ENCODE peak calls at places on chromosomes 6 and 20, in six cellular contexts. One of them, this sample, is unnamed.

GRCh38 chr6:21522773-21523490 is 70.6 kb upstream of the SOX4 start:
- DNase-seq in foreskin keratinocyte: no peak
- DNase-seq in dorsolateral prefrontal cortex: peak
- DNase-seq in left ventricle myocardium inferior: no peak
- DNase-seq in upper lobe of right lung: no peak
- DNase-seq in substantia nigra: no peak
- DNase-seq in this sample: peak

GRCh38 chr20:2398453-2398852 is 17.8 kb downstream of the TGM6 start:
- DNase-seq in foreskin keratinocyte: no peak
- DNase-seq in dorsolateral prefrontal cortex: no peak
- DNase-seq in left ventricle myocardium inferior: no peak
- DNase-seq in upper lobe of right lung: no peak
- DNase-seq in substantia nigra: no peak
- DNase-seq in this sample: no peak

GRCh38 chr6:22929228-22929627 is 359.9 kb downstream of the HDGFL1 start:
- DNase-seq in foreskin keratinocyte: no peak
- DNase-seq in dorsolateral prefrontal cortex: no peak
- DNase-seq in left ventricle myocardium inferior: no peak
- DNase-seq in upper lobe of right lung: no peak
- DNase-seq in substantia nigra: no peak
- DNase-seq in this sample: no peak

GRCh38 chr6:156842598-156843250 is 65.5 kb downstream of the ARID1B start:
- DNase-seq in foreskin keratinocyte: no peak
- DNase-seq in dorsolateral prefrontal cortex: no peak
- DNase-seq in left ventricle myocardium inferior: no peak
- DNase-seq in upper lobe of right lung: no peak
- DNase-seq in substantia nigra: no peak
- DNase-seq in this sample: no peak

GRCh38 chr6:119436583-119436982 is 87.0 kb upstream of the MAN1A1 start:
- DNase-seq in foreskin keratinocyte: no peak
- DNase-seq in dorsolateral prefrontal cortex: no peak
- DNase-seq in left ventricle myocardium inferior: no peak
- DNase-seq in upper lobe of right lung: no peak
- DNase-seq in substantia nigra: no peak
- DNase-seq in this sample: no peak

GRCh38 chr6:159729598-159729997 is 2.3 kb downstream of the WTAP start:
- DNase-seq in foreskin keratinocyte: no peak
- DNase-seq in dorsolateral prefrontal cortex: no peak
- DNase-seq in left ventricle myocardium inferior: no peak
- DNase-seq in upper lobe of right lung: no peak
- DNase-seq in substantia nigra: no peak
- DNase-seq in this sample: no peak

GRCh38 chr6:33279971-33280511 is 3.1 kb downstream of the B3GALT4 start:
- DNase-seq in foreskin keratinocyte: peak
- DNase-seq in dorsolateral prefrontal cortex: no peak
- DNase-seq in left ventricle myocardium inferior: no peak
- DNase-seq in upper lobe of right lung: no peak
- DNase-seq in substantia nigra: no peak
- DNase-seq in this sample: no peak

GRCh38 chr6:168514216-168514615 is 73.2 kb downstream of the SMOC2 start:
- DNase-seq in foreskin keratinocyte: no peak
- DNase-seq in dorsolateral prefrontal cortex: no peak
- DNase-seq in left ventricle myocardium inferior: peak
- DNase-seq in upper lobe of right lung: no peak
- DNase-seq in substantia nigra: no peak
- DNase-seq in this sample: no peak

GRCh38 chr6:11909696-11910132 is 102.4 kb upstream of the HIVEP1 start:
- DNase-seq in foreskin keratinocyte: no peak
- DNase-seq in dorsolateral prefrontal cortex: no peak
- DNase-seq in left ventricle myocardium inferior: no peak
- DNase-seq in upper lobe of right lung: no peak
- DNase-seq in substantia nigra: no peak
- DNase-seq in this sample: no peak

GRCh38 chr6:167907837-167908681 is 81.3 kb downstream of the AFDN start:
- DNase-seq in foreskin keratinocyte: peak
- DNase-seq in dorsolateral prefrontal cortex: no peak
- DNase-seq in left ventricle myocardium inferior: no peak
- DNase-seq in upper lobe of right lung: no peak
- DNase-seq in substantia nigra: no peak
- DNase-seq in this sample: no peak

GRCh38 chr6:80872194-80872950 is 765.9 kb downstream of the BCKDHB start:
- DNase-seq in foreskin keratinocyte: no peak
- DNase-seq in dorsolateral prefrontal cortex: no peak
- DNase-seq in left ventricle myocardium inferior: peak
- DNase-seq in upper lobe of right lung: no peak
- DNase-seq in substantia nigra: no peak
- DNase-seq in this sample: no peak

GRCh38 chr6:70524721-70525286 is 41.9 kb upstream of the SDHAF4 start:
- DNase-seq in foreskin keratinocyte: no peak
- DNase-seq in dorsolateral prefrontal cortex: no peak
- DNase-seq in left ventricle myocardium inferior: no peak
- DNase-seq in upper lobe of right lung: no peak
- DNase-seq in substantia nigra: no peak
- DNase-seq in this sample: no peak

GRCh38 chr20:31691646-31692275 is 30.9 kb downstream of the BCL2L1 start:
- DNase-seq in foreskin keratinocyte: no peak
- DNase-seq in dorsolateral prefrontal cortex: no peak
- DNase-seq in left ventricle myocardium inferior: no peak
- DNase-seq in upper lobe of right lung: no peak
- DNase-seq in substantia nigra: no peak
- DNase-seq in this sample: no peak

GRCh38 chr6:26026833-26027490 is 60.3 kb upstream of the HFE start:
- DNase-seq in foreskin keratinocyte: peak
- DNase-seq in dorsolateral prefrontal cortex: peak
- DNase-seq in left ventricle myocardium inferior: peak
- DNase-seq in upper lobe of right lung: peak
- DNase-seq in substantia nigra: peak
- DNase-seq in this sample: peak

GRCh38 chr6:26027491-26028211 is 59.6 kb upstream of the HFE start:
- DNase-seq in foreskin keratinocyte: no peak
- DNase-seq in dorsolateral prefrontal cortex: no peak
- DNase-seq in left ventricle myocardium inferior: no peak
- DNase-seq in upper lobe of right lung: no peak
- DNase-seq in substantia nigra: no peak
- DNase-seq in this sample: no peak

GRCh38 chr6:26029570-26029856 is 57.7 kb upstream of the HFE start:
- DNase-seq in foreskin keratinocyte: no peak
- DNase-seq in dorsolateral prefrontal cortex: no peak
- DNase-seq in left ventricle myocardium inferior: no peak
- DNase-seq in upper lobe of right lung: no peak
- DNase-seq in substantia nigra: no peak
- DNase-seq in this sample: no peak

GRCh38 chr6:26028753-26029569 is 58.3 kb upstream of the HFE start:
- DNase-seq in foreskin keratinocyte: no peak
- DNase-seq in dorsolateral prefrontal cortex: no peak
- DNase-seq in left ventricle myocardium inferior: no peak
- DNase-seq in upper lobe of right lung: no peak
- DNase-seq in substantia nigra: no peak
- DNase-seq in this sample: no peak

DNA sequence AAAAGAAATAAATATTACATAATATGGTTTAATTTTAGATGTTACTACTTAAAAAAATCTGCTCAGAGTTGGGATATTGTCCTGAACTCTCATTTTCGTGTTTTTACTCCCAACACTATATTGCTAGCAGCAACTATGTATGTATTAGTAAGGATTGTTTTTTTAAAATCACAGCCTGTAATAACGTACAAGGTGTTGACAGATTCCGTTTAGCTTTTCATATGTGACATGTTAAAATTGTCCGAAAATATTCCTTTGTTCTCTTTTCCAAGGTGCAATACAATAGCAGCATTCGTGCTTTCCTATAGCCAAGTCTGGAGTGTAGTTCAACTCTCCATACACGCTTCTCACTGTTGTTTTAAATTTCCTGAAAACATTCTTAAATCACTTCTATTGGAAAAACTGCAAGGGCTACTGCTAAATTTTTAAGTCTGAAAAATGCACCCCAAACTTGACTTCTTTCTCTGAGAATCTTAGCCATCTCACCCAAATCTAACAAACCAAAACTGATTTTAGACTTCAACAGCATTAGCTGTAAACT is 58.9 kb upstream of the HFE start:
- DNase-seq in foreskin keratinocyte: no peak
- DNase-seq in dorsolateral prefrontal cortex: no peak
- DNase-seq in left ventricle myocardium inferior: no peak
- DNase-seq in upper lobe of right lung: no peak
- DNase-seq in substantia nigra: no peak
- DNase-seq in this sample: no peak
- H3K27ac ChIP-seq in foreskin keratinocyte: no peak
- H3K27ac ChIP-seq in dorsolateral prefrontal cortex: no peak
- H3K27ac ChIP-seq in left ventricle myocardium inferior: no peak
- H3K27ac ChIP-seq in upper lobe of right lung: no peak
- H3K27ac ChIP-seq in substantia nigra: no peak
- H3K27ac ChIP-seq in this sample: no peak

DNA sequence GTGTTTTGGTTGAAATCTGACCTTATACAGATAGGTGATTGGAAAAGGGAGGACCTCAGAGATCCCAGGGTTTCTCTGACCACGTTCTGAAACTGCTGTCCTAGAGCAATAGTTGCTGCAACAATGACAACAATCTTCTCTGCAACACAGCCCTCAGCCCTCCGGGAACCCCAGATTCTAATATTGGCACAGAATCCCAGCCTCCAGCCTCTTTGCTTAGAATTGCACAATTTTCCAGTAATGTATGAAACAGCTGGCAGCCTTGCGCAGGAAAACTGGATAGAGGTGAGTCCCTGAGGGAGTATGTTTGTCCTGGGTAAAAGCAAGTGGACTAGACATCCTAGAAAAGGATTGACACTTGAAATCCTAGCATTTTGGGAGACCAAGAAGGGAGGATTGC is 30.4 kb upstream of the PNRC1 start:
- DNase-seq in foreskin keratinocyte: no peak
- DNase-seq in dorsolateral prefrontal cortex: no peak
- DNase-seq in left ventricle myocardium inferior: peak
- DNase-seq in upper lobe of right lung: no peak
- DNase-seq in substantia nigra: no peak
- DNase-seq in this sample: no peak
- H3K27ac ChIP-seq in foreskin keratinocyte: no peak
- H3K27ac ChIP-seq in dorsolateral prefrontal cortex: no peak
- H3K27ac ChIP-seq in left ventricle myocardium inferior: no peak
- H3K27ac ChIP-seq in upper lobe of right lung: no peak
- H3K27ac ChIP-seq in substantia nigra: no peak
- H3K27ac ChIP-seq in this sample: no peak

DNA sequence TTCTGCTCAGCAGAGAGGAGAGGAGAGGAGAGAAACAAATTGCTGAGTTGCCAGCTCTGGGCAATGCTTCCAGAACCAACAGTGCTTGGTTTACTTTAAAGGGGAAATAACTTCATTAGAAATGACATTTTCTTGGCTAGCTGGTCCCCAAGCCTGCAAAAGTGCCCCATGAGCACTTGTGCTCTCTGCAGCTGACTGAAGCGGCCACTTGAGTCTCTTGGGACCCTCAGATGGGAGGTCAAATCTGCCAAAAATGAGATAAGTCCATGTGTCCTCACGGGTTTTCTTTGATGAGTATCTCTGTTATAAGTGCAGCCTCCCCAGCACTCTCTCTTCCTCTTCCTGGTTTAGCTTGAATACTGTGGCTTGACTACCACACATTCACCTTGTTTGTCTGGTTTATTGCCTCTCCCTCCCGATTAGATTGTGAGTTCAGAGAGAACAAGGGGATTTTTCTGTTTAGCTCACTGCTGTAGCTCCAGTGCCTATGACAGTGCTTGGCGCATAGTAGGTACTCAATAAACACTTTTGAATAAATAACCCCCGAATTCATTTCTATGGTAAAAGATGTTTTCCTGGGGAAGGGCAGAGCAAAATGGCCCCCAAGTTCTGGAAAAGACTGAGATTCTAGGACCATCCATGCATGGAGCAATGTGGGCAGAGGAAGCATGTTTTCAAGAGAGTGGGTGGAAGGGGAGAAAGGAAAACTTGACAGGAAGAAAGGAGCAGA is 7.0 kb upstream of the RIN2 start:
- DNase-seq in foreskin keratinocyte: no peak
- DNase-seq in dorsolateral prefrontal cortex: no peak
- DNase-seq in left ventricle myocardium inferior: no peak
- DNase-seq in upper lobe of right lung: no peak
- DNase-seq in substantia nigra: no peak
- DNase-seq in this sample: no peak
- H3K27ac ChIP-seq in foreskin keratinocyte: no peak
- H3K27ac ChIP-seq in dorsolateral prefrontal cortex: no peak
- H3K27ac ChIP-seq in left ventricle myocardium inferior: no peak
- H3K27ac ChIP-seq in upper lobe of right lung: no peak
- H3K27ac ChIP-seq in substantia nigra: no peak
- H3K27ac ChIP-seq in this sample: no peak

GRCh38 chr6:107490568-107491058 is 696 bp downstream of the SOBP start:
- DNase-seq in foreskin keratinocyte: no peak
- DNase-seq in dorsolateral prefrontal cortex: peak
- DNase-seq in left ventricle myocardium inferior: no peak
- DNase-seq in upper lobe of right lung: no peak
- DNase-seq in substantia nigra: no peak
- DNase-seq in this sample: no peak
- H3K27ac ChIP-seq in foreskin keratinocyte: no peak
- H3K27ac ChIP-seq in dorsolateral prefrontal cortex: peak
- H3K27ac ChIP-seq in left ventricle myocardium inferior: peak
- H3K27ac ChIP-seq in upper lobe of right lung: peak
- H3K27ac ChIP-seq in substantia nigra: peak
- H3K27ac ChIP-seq in this sample: peak

GRCh38 chr6:35643162-35643535 is 45.6 kb downstream of the FKBP5 start:
- DNase-seq in foreskin keratinocyte: no peak
- DNase-seq in dorsolateral prefrontal cortex: no peak
- DNase-seq in left ventricle myocardium inferior: no peak
- DNase-seq in upper lobe of right lung: no peak
- DNase-seq in substantia nigra: no peak
- DNase-seq in this sample: no peak
- H3K27ac ChIP-seq in foreskin keratinocyte: no peak
- H3K27ac ChIP-seq in dorsolateral prefrontal cortex: no peak
- H3K27ac ChIP-seq in left ventricle myocardium inferior: no peak
- H3K27ac ChIP-seq in upper lobe of right lung: no peak
- H3K27ac ChIP-seq in substantia nigra: no peak
- H3K27ac ChIP-seq in this sample: no peak

DNA sequence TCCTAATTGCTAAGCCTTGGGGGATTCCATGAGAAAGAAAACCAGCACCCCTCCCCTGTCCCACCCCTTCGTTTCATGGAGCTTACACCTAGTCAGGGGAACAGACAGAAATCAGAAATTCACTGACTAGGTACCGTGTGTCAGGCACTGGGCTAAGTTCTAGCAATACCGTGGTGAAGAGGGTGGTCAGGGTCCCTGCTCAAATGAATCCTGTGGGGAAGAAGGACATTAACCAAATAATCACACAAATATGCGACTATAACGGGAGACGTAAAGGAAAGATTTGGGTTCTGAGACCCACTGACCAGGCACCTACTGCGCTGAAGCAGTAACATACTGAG is 65.1 kb upstream of the TOP1 start:
- DNase-seq in foreskin keratinocyte: no peak
- DNase-seq in dorsolateral prefrontal cortex: no peak
- DNase-seq in left ventricle myocardium inferior: no peak
- DNase-seq in upper lobe of right lung: no peak
- DNase-seq in substantia nigra: no peak
- DNase-seq in this sample: no peak
- H3K27ac ChIP-seq in foreskin keratinocyte: no peak
- H3K27ac ChIP-seq in dorsolateral prefrontal cortex: no peak
- H3K27ac ChIP-seq in left ventricle myocardium inferior: no peak
- H3K27ac ChIP-seq in upper lobe of right lung: no peak
- H3K27ac ChIP-seq in substantia nigra: no peak
- H3K27ac ChIP-seq in this sample: no peak

GRCh38 chr20:50278684-50279531 is 88.3 kb downstream of the CEBPB start:
- DNase-seq in foreskin keratinocyte: no peak
- DNase-seq in dorsolateral prefrontal cortex: no peak
- DNase-seq in left ventricle myocardium inferior: peak
- DNase-seq in upper lobe of right lung: peak
- DNase-seq in substantia nigra: no peak
- DNase-seq in this sample: no peak
- H3K27ac ChIP-seq in foreskin keratinocyte: no peak
- H3K27ac ChIP-seq in dorsolateral prefrontal cortex: peak
- H3K27ac ChIP-seq in left ventricle myocardium inferior: peak
- H3K27ac ChIP-seq in upper lobe of right lung: peak
- H3K27ac ChIP-seq in substantia nigra: no peak
- H3K27ac ChIP-seq in this sample: no peak

GRCh38 chr6:16804515-16805161 is 43.4 kb upstream of the ATXN1 start:
- DNase-seq in foreskin keratinocyte: no peak
- DNase-seq in dorsolateral prefrontal cortex: no peak
- DNase-seq in left ventricle myocardium inferior: no peak
- DNase-seq in upper lobe of right lung: no peak
- DNase-seq in substantia nigra: no peak
- DNase-seq in this sample: no peak
- H3K27ac ChIP-seq in foreskin keratinocyte: no peak
- H3K27ac ChIP-seq in dorsolateral prefrontal cortex: peak
- H3K27ac ChIP-seq in left ventricle myocardium inferior: peak
- H3K27ac ChIP-seq in upper lobe of right lung: no peak
- H3K27ac ChIP-seq in substantia nigra: no peak
- H3K27ac ChIP-seq in this sample: peak

This sample was measured in caudate nucleus.